ENCODE peak calls at places on chromosomes 11 and 22, in seven cellular contexts. K, M, I, R, U, H and G are unnamed samples.

GRCh38 chr22:49957826-49958461 is 2.6 kb upstream of the PIM3 start:
- DNase-seq in M (peak), H (no peak), R (no peak), U (no peak), I (no peak), K (no peak), G (no peak)

GRCh38 chr11:72631806-72632731 is 42.2 kb downstream of the PDE2A start:
- DNase-seq in R (no peak), H (no peak), K (no peak), I (no peak), M (peak), U (peak), G (no peak)

GRCh38 chr11:45928535-45929215 is 6.2 kb downstream of the LARGE2 start:
- DNase-seq in H (no peak), M (no peak), R (no peak), I (no peak), K (no peak), U (no peak), G (no peak)

GRCh38 chr11:26985941-26986340 is 8.0 kb upstream of the FIBIN start:
- DNase-seq in H (no peak), U (no peak), M (no peak), I (no peak), K (no peak), R (peak), G (no peak)

GRCh38 chr11:104432981-104433380 is 269.0 kb upstream of the PDGFD start:
- DNase-seq in M (no peak), K (no peak), R (no peak), I (no peak), H (no peak), U (no peak), G (no peak)

GRCh38 chr22:45626198-45626651 is 45.4 kb upstream of the ATXN10 start:
- DNase-seq in R (no peak), M (no peak), K (no peak), H (no peak), I (peak), U (no peak), G (no peak)

GRCh38 chr22:50056214-50056972 is 1.7 kb downstream of the TTLL8 start:
- DNase-seq in H (no peak), R (no peak), I (no peak), K (no peak), M (no peak), U (no peak), G (no peak)

GRCh38 chr11:82174610-82175009 is 559.1 kb downstream of the FAM181B start:
- DNase-seq in H (no peak), K (no peak), I (no peak), M (no peak), U (no peak), R (no peak), G (peak)

GRCh38 chr11:116697011-116697410 is 75.8 kb downstream of the BUD13 start:
- DNase-seq in U (no peak), H (no peak), K (no peak), R (no peak), M (no peak), I (peak), G (no peak)

GRCh38 chr11:12274056-12274455 is 103.3 kb upstream of the PARVA start:
- DNase-seq in M (no peak), K (no peak), R (no peak), H (no peak), U (no peak), I (no peak), G (no peak)

GRCh38 chr22:46578824-46579561 is 41.2 kb upstream of the GRAMD4 start:
- DNase-seq in R (peak), I (peak), H (no peak), M (peak), K (no peak), U (no peak), G (no peak)

GRCh38 chr22:41976070-41976901 is 7.0 kb downstream of the SEPTIN3 start:
- DNase-seq in M (no peak), H (peak), U (peak), I (peak), R (no peak), K (no peak), G (no peak)

GRCh38 chr22:44384981-44385610 is 72.3 kb upstream of the SHISAL1 start:
- DNase-seq in U (no peak), M (peak), H (no peak), K (no peak), I (no peak), R (no peak), G (no peak)

GRCh38 chr11:121321614-121322243 is 29.2 kb downstream of the SC5D start:
- DNase-seq in K (no peak), R (peak), I (peak), U (peak), H (no peak), M (no peak), G (peak)

GRCh38 chr11:119789766-119790407 is 60.9 kb upstream of the NECTIN1 start:
- DNase-seq in H (no peak), M (no peak), K (no peak), U (no peak), I (no peak), R (no peak), G (no peak)

GRCh38 chr11:61971177-61972111 is 4.0 kb upstream of the FTH1 start:
- DNase-seq in I (peak), M (peak), H (no peak), U (peak), K (peak), R (peak), G (peak)

GRCh38 chr11:57499983-57500461 is 15.5 kb downstream of the SLC43A1 start:
- DNase-seq in I (no peak), M (no peak), K (no peak), R (no peak), H (no peak), U (no peak), G (no peak)

GRCh38 chr22:28171713-28172112 is 252.7 kb upstream of the PITPNB start:
- DNase-seq in I (no peak), M (no peak), R (no peak), K (no peak), H (no peak), U (no peak), G (no peak)

GRCh38 chr11:119316729-119317591 is at the start of gene MCAM:
- DNase-seq in K (no peak), H (no peak), I (no peak), R (peak), U (peak), M (peak), G (no peak)

GRCh38 chr22:42468841-42469240 is 36.6 kb upstream of the NFAM1 start:
- DNase-seq in U (no peak), H (no peak), R (peak), I (no peak), M (no peak), K (no peak), G (no peak)

GRCh38 chr22:41359376-41359775 is 22.4 kb upstream of the TEF start:
- DNase-seq in U (no peak), K (no peak), I (no peak), H (no peak), R (no peak), M (no peak), G (no peak)

GRCh38 chr22:20429254-20430100 is 8.1 kb downstream of the SCARF2 start:
- DNase-seq in R (no peak), K (no peak), U (no peak), H (peak), M (no peak), I (peak), G (no peak)

GRCh38 chr22:45216133-45217003 is 24.3 kb downstream of the KIAA0930 start:
- DNase-seq in I (no peak), U (no peak), K (peak), M (no peak), H (no peak), R (peak), G (no peak)

GRCh38 chr11:95708681-95709080 is 80.9 kb downstream of the FAM76B start:
- DNase-seq in U (no peak), M (no peak), R (no peak), I (no peak), H (no peak), K (no peak), G (no peak)

GRCh38 chr22:50507991-50508884 is at the start of gene NCAPH2:
- DNase-seq in M (peak), R (peak), H (no peak), U (peak), I (peak), K (peak), G (peak)

GRCh38 chr11:93481696-93482095 is 61.5 kb downstream of the SMCO4 start:
- DNase-seq in H (no peak), R (no peak), U (no peak), K (no peak), I (no peak), M (peak), G (no peak)

GRCh38 chr11:60853469-60853950 is 2.2 kb downstream of the PTGDR2 start:
- DNase-seq in U (no peak), R (no peak), H (no peak), K (no peak), M (no peak), I (no peak), G (no peak)

GRCh38 chr22:31616315-31616980 is 45.6 kb downstream of the PISD start:
- DNase-seq in K (no peak), R (no peak), H (no peak), I (no peak), U (peak), M (no peak), G (no peak)

GRCh38 chr11:62411524-62411923 is 7.3 kb upstream of the SCGB1A1 start:
- DNase-seq in H (no peak), U (no peak), K (no peak), M (no peak), I (no peak), R (no peak), G (no peak)

GRCh38 chr11:111162306-111162705 is 83.2 kb upstream of the POU2AF2 start:
- DNase-seq in K (peak), I (no peak), U (no peak), R (peak), H (no peak), M (no peak), G (no peak)

GRCh38 chr11:104538313-104538712 is 359.9 kb downstream of the CASP12 start:
- DNase-seq in U (no peak), R (no peak), K (no peak), H (no peak), I (no peak), M (no peak), G (no peak)

GRCh38 chr11:20353829-20354434 is 9.6 kb upstream of the HTATIP2 start:
- DNase-seq in H (no peak), R (peak), M (peak), I (no peak), K (no peak), U (peak), G (no peak)

GRCh38 chr11:39732002-39732401 is 1727.5 kb downstream of the LRRC4C start:
- DNase-seq in H (no peak), K (no peak), U (no peak), M (no peak), I (no peak), R (no peak), G (no peak)

GRCh38 chr22:18968011-18968749 is 32.1 kb upstream of the PRODH start:
- DNase-seq in I (no peak), U (no peak), M (no peak), K (no peak), H (no peak), R (peak), G (no peak)

GRCh38 chr11:12845739-12846358 is 163.3 kb upstream of the RASSF10 start:
- DNase-seq in R (peak), K (peak), I (peak), U (peak), M (no peak), H (no peak), G (no peak)

GRCh38 chr22:23315341-23315917 is 135.1 kb downstream of the BCR start:
- DNase-seq in R (peak), K (no peak), U (peak), H (no peak), M (no peak), I (peak), G (no peak)

GRCh38 chr11:11733246-11733763 is 108.5 kb upstream of the USP47 start:
- DNase-seq in H (no peak), M (no peak), U (no peak), I (no peak), K (no peak), R (no peak), G (no peak)

GRCh38 chr11:3840289-3840869 is 380 bp downstream of the RHOG start:
- DNase-seq in U (no peak), M (no peak), R (no peak), K (no peak), H (peak), I (no peak), G (no peak)

GRCh38 chr11:3119141-3119821 is 45.8 kb downstream of the OSBPL5 start:
- DNase-seq in U (no peak), K (no peak), H (no peak), R (no peak), I (no peak), M (no peak), G (no peak)

GRCh38 chr11:74988541-74989268 is at the start of gene NEU3:
- DNase-seq in R (peak), I (peak), K (peak), M (peak), U (peak), H (peak), G (peak)

GRCh38 chr11:74989269-74989655 is 529 bp downstream of the NEU3 start:
- DNase-seq in R (peak), U (no peak), H (no peak), M (no peak), K (no peak), I (peak), G (no peak)

GRCh38 chr11:74990941-74991340 is 2.2 kb downstream of the NEU3 start:
- DNase-seq in M (no peak), R (no peak), I (no peak), K (no peak), H (no peak), U (no peak), G (no peak)

GRCh38 chr11:74992852-74993251 is 4.1 kb downstream of the NEU3 start:
- DNase-seq in H (no peak), I (no peak), M (no peak), R (no peak), K (no peak), U (no peak), G (no peak)
- H3K4me3 ChIP-seq in H (no peak), I (no peak), M (no peak), R (no peak), K (no peak), U (no peak), G (no peak)

DNA sequence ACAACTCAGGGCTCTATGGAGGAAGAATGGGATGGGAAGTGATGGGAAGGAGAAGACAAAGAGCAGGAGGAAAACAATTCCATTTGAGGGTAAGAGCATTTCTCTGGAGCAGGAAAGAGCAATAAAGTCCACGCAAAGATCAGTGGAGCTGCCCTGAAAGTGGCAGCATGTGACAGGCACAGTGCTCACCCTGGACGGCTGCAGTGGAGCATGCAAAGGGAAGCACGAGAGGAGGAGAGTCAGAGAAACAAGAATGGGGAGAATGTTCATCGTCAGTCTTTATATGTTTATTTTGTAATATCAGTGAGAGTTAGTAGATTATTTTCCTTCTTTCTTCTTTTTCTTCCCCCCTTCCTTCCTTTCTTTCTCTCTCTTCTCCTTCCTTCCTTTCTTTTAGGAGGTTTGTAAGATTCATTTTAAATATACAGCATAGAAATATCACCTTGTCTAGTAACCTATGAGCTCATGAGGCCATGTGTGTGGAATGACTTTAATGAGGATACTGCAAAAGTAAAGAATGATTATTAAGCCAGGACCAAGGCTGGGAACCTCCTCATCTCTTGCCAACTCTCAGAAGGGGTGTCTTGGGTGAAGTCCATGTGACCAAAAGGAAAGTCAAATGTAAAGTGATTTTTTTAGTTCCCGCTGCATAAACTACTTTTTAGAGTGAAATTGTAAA is 321.1 kb downstream of the AASDHPPT start:
- DNase-seq in K (no peak), M (no peak), R (peak), I (no peak), H (no peak), U (no peak), G (no peak)
- H3K27ac ChIP-seq in K (peak), M (no peak), R (peak), I (no peak), H (no peak), U (no peak), G (no peak)

GRCh38 chr22:30434775-30435315 is 9.3 kb downstream of the MTFP1 start:
- DNase-seq in M (no peak), H (no peak), R (no peak), U (no peak), I (no peak), K (no peak), G (no peak)
- H3K4me3 ChIP-seq in M (no peak), H (no peak), R (no peak), U (no peak), I (no peak), K (no peak), G (no peak)

GRCh38 chr11:130606181-130606580 is 157.7 kb downstream of the ADAMTS15 start:
- DNase-seq in R (no peak), H (no peak), K (no peak), U (no peak), M (no peak), I (no peak), G (no peak)
- H3K27ac ChIP-seq in R (no peak), H (no peak), K (no peak), U (no peak), M (no peak), I (no peak), G (no peak)

DNA sequence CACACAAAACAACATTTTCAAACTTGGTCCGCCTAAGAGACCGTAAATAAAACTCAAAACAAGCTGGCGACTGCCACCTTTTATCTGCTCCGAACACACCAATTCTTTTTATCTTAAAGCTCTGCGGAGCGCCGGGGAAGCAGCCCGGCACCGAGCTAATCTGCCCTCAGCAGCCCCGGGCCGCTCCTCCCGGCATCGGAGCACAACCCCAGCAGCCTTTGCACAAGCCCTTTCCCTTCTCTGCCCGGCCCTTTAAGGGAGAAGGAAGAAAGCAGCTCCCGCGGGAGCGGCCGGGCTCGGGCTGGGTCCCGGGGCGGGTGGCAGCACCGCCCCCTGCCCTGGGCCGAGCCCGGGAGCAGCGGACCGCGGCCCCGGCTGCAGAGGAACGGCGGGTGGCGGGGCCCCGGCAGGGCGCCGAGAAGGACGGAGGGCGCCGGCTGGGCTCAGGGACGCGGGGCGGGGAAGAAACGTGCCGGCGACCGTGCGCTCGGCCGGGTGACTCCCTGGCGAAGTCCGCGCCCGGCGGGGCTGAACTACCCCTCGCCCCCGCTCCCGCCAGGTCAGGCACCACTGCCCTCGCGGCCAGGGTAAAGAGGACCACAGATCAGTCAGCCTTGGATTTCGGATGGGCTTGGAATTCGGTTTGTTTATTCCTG is 133.5 kb upstream of the C11orf58 start:
- DNase-seq in H (no peak), U (peak), R (peak), K (no peak), M (peak), I (peak), G (no peak)
- H3K4me3 ChIP-seq in H (peak), U (peak), R (peak), K (peak), M (peak), I (peak), G (peak)

GRCh38 chr11:76073716-76074115 is 132.6 kb downstream of the WNT11 start:
- DNase-seq in I (no peak), M (no peak), K (no peak), R (peak), U (no peak), H (no peak), G (no peak)
- H3K27ac ChIP-seq in I (no peak), M (no peak), K (no peak), R (no peak), U (no peak), H (no peak), G (no peak)

GRCh38 chr11:64876835-64877341 is 1.5 kb downstream of the EHD1 start:
- DNase-seq in R (peak), K (no peak), H (no peak), M (peak), U (no peak), I (peak), G (no peak)
- H3K4me3 ChIP-seq in R (peak), K (peak), H (peak), M (peak), U (no peak), I (peak), G (peak)